ENCODE peak calls at places on chromosome 20, in eight cellular contexts. Z is sigmoid colon; P is CD8-positive, alpha-beta memory T cell; M is IMR-90; K is naive thymus-derived CD4-positive, alpha-beta T cell; C is heart left ventricle; R is CD4-positive, alpha-beta memory T cell; I is fibroblast of lung. L is an unnamed sample. For H3K9me3 and H3K27me3, the result is how much of the 10 kb centered on the place peaks cover.

GRCh38 chr20:41669708-41670263 is 51.6 kb upstream of the CHD6 start:
- DNase-seq in Z (no peak), K (no peak), R (no peak), M (no peak), I (no peak), P (no peak), C (no peak), L (peak)

GRCh38 chr20:47720636-47721427 is 64.4 kb downstream of the SULF2 start:
- DNase-seq in I (peak), M (peak), C (no peak), Z (no peak), K (no peak), P (no peak), R (no peak), L (peak)

GRCh38 chr20:33709905-33710541 is 10.1 kb downstream of the PXMP4 start:
- DNase-seq in C (no peak), M (no peak), K (no peak), P (no peak), Z (no peak), I (no peak), R (no peak), L (no peak)

GRCh38 chr20:21554985-21555384 is 41.1 kb upstream of the NKX2-2 start:
- DNase-seq in I (no peak), K (no peak), Z (no peak), C (no peak), P (no peak), R (no peak), M (no peak), L (no peak)

GRCh38 chr20:38680492-38681118 is 43.7 kb upstream of the SLC32A1 start:
- DNase-seq in I (peak), R (no peak), P (no peak), M (peak), Z (no peak), K (no peak), C (no peak), L (no peak)

GRCh38 chr20:48295445-48295903 is 510.2 kb upstream of the SULF2 start:
- DNase-seq in Z (no peak), R (no peak), I (peak), M (peak), C (no peak), P (no peak), K (no peak), L (peak)

GRCh38 chr20:15656124-15656523 is 917.1 kb downstream of the KIF16B start:
- DNase-seq in I (no peak), P (no peak), M (peak), C (no peak), R (no peak), K (no peak), Z (no peak), L (no peak)

GRCh38 chr20:41003143-41003932 is 25.3 kb upstream of the TOP1 start:
- DNase-seq in C (peak), K (peak), R (peak), M (peak), Z (peak), I (peak), P (peak), L (peak)

GRCh38 chr20:8718214-8718613 is 350.7 kb upstream of the PLCB4 start:
- DNase-seq in P (no peak), K (no peak), I (no peak), C (peak), R (no peak), M (no peak), Z (peak), L (no peak)

GRCh38 chr20:2242678-2243077 is 53.1 kb upstream of the TGM3 start:
- DNase-seq in C (no peak), M (no peak), Z (no peak), P (no peak), I (no peak), K (no peak), R (no peak), L (no peak)

GRCh38 chr20:36238153-36238552 is 1.9 kb downstream of the AAR2 start:
- DNase-seq in P (no peak), I (no peak), K (no peak), C (no peak), R (no peak), Z (no peak), M (no peak), L (no peak)

GRCh38 chr20:47610247-47610944 is 108.7 kb downstream of the NCOA3 start:
- DNase-seq in R (peak), I (peak), P (peak), C (peak), M (peak), Z (peak), K (peak), L (peak)

GRCh38 chr20:41072099-41072798 is 43.6 kb downstream of the TOP1 start:
- DNase-seq in K (no peak), Z (no peak), I (peak), R (no peak), P (no peak), C (peak), M (peak), L (peak)

GRCh38 chr20:13554076-13554475 is 84.7 kb downstream of the TASP1 start:
- DNase-seq in K (no peak), C (no peak), R (no peak), M (no peak), P (no peak), I (peak), Z (no peak), L (peak)

GRCh38 chr20:1381753-1382591 is 10.9 kb downstream of the FKBP1A start:
- DNase-seq in K (no peak), M (peak), Z (no peak), I (peak), C (no peak), P (no peak), R (no peak), L (no peak)

GRCh38 chr20:49384437-49385434 is 97.7 kb downstream of the KCNB1 start:
- DNase-seq in M (peak), I (peak), R (peak), K (peak), P (peak), C (peak), Z (peak), L (peak)

GRCh38 chr20:49575551-49576060 is 7.7 kb upstream of the PTGIS start:
- DNase-seq in I (peak), M (no peak), C (peak), P (no peak), Z (peak), R (no peak), K (no peak), L (no peak)

GRCh38 chr20:2751868-2752630 is 48.4 kb downstream of the CPXM1 start:
- DNase-seq in I (no peak), K (peak), Z (peak), P (peak), C (no peak), M (no peak), R (no peak), L (no peak)

GRCh38 chr20:11912013-11912663 is 5.6 kb upstream of the BTBD3 start:
- DNase-seq in I (no peak), M (no peak), P (no peak), R (no peak), K (no peak), Z (no peak), C (no peak), L (no peak)

GRCh38 chr20:47576516-47577033 is 74.9 kb downstream of the NCOA3 start:
- DNase-seq in C (peak), R (no peak), K (no peak), I (peak), Z (peak), M (peak), P (no peak), L (peak)

GRCh38 chr20:60694763-60695162 is 557.3 kb upstream of the CDH4 start:
- DNase-seq in C (no peak), I (peak), P (no peak), R (no peak), Z (no peak), M (peak), K (no peak), L (no peak)

GRCh38 chr20:46583411-46584214 is 33.2 kb upstream of the OCSTAMP start:
- DNase-seq in P (no peak), Z (peak), R (no peak), I (no peak), C (no peak), K (no peak), M (no peak), L (no peak)

GRCh38 chr20:50140339-50140859 is 13.1 kb downstream of the PEDS1 start:
- DNase-seq in Z (no peak), I (no peak), R (no peak), K (no peak), P (no peak), C (no peak), M (no peak), L (no peak)

GRCh38 chr20:3222635-3223600 is 13.6 kb downstream of the ITPA start:
- DNase-seq in Z (no peak), K (no peak), I (no peak), P (no peak), M (no peak), R (no peak), C (peak), L (no peak)

GRCh38 chr20:9912858-9913434 is 74.1 kb upstream of the PAK5 start:
- DNase-seq in P (no peak), Z (no peak), I (peak), C (peak), K (peak), R (no peak), M (peak), L (peak)

GRCh38 chr20:10536531-10536930 is 101.4 kb downstream of the SLX4IP start:
- DNase-seq in C (no peak), P (no peak), K (no peak), I (peak), Z (no peak), R (no peak), M (peak), L (no peak)

GRCh38 chr20:8780926-8781325 is 288.0 kb upstream of the PLCB4 start:
- DNase-seq in P (no peak), K (no peak), R (no peak), M (no peak), Z (no peak), C (no peak), I (no peak), L (no peak)

GRCh38 chr20:19783966-19784401 is 25.9 kb downstream of the RIN2 start:
- DNase-seq in C (peak), R (no peak), I (peak), M (peak), Z (peak), K (no peak), P (no peak), L (no peak)

GRCh38 chr20:3904224-3904623 is 15.0 kb downstream of the PANK2 start:
- DNase-seq in P (no peak), Z (no peak), C (no peak), K (no peak), I (no peak), R (no peak), M (no peak), L (no peak)

GRCh38 chr20:9043364-9043763 is 25.5 kb upstream of the PLCB4 start:
- DNase-seq in C (no peak), R (no peak), Z (no peak), P (no peak), M (no peak), I (no peak), K (no peak), L (no peak)

GRCh38 chr20:36097331-36097730 is 57.2 kb upstream of the EPB41L1 start:
- DNase-seq in C (no peak), Z (no peak), R (no peak), M (peak), P (no peak), K (no peak), I (peak), L (peak)

GRCh38 chr20:34713194-34713943 is 9.2 kb downstream of the TP53INP2 start:
- DNase-seq in C (peak), Z (no peak), I (peak), R (peak), K (no peak), M (peak), P (no peak), L (peak)

GRCh38 chr20:31685853-31686641 is 36.6 kb downstream of the BCL2L1 start:
- DNase-seq in K (no peak), I (no peak), M (no peak), Z (no peak), P (no peak), C (no peak), R (no peak), L (no peak)

GRCh38 chr20:39784693-39785092 is 822.5 kb downstream of the DHX35 start:
- DNase-seq in K (no peak), P (no peak), Z (no peak), I (no peak), C (no peak), M (no peak), R (no peak), L (no peak)

GRCh38 chr20:21702553-21703467 is 2.7 kb upstream of the PAX1 start:
- DNase-seq in Z (peak), R (no peak), P (no peak), C (no peak), I (peak), K (no peak), M (peak), L (peak)

GRCh38 chr20:49561256-49561655 is 6.7 kb downstream of the PTGIS start:
- DNase-seq in R (no peak), P (no peak), M (no peak), C (no peak), K (no peak), Z (peak), I (no peak), L (no peak)

GRCh38 chr20:19726126-19726525 is 31.9 kb upstream of the RIN2 start:
- DNase-seq in Z (no peak), M (peak), P (no peak), R (no peak), C (no peak), I (peak), K (no peak), L (no peak)

GRCh38 chr20:50395914-50396488 is 114.2 kb upstream of the PTPN1 start:
- DNase-seq in M (no peak), P (no peak), R (no peak), C (no peak), K (no peak), Z (no peak), I (no peak), L (no peak)

GRCh38 chr20:35953411-35954199 is 697 bp downstream of the SCAND1 start:
- DNase-seq in R (peak), M (peak), P (peak), Z (peak), C (peak), K (peak), I (peak), L (peak)

DNA sequence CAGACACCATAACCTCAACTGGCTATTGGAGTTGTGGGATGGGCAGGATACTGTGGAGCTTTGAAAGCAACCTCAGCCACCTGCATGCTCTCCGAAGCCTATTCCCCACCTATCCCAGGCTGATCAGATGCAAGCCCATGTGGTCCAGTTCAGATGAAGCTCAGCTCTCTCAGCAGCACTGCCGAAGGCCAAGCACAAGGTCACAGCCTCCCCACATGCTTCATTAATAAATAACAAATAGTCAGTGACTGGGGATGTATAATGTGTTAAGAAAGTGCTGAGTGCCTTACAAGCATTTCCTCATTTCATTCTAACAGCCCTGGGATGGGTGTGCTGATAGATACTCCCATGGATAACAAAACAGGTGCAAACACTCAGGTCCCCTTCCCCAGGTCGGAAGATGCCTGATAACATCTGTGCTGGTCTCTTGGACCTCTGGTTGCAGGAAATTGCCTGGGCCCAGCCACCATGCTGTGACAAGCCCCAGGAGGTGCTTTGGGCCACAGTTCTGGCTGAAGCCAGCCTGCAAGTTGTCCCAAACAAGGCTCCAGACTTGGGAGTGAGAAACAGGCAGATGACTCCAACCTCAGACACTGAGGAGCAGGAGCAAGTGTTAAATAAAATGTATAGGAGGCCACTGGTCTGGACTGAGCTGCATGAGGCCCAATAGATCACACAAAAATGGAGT is 3.7 kb downstream of the ACSS1 start:
- DNase-seq in K (no peak), R (no peak), C (peak), Z (peak), M (no peak), P (no peak), I (no peak), L (no peak)
- H3K4me3 ChIP-seq in K (no peak), R (no peak), C (no peak), Z (no peak), M (no peak), P (no peak), I (no peak), L (no peak)

GRCh38 chr20:24977797-24978196 is 14.8 kb downstream of the APMAP start:
- DNase-seq in P (no peak), M (no peak), I (no peak), R (no peak), K (no peak), C (no peak), Z (peak), L (no peak)
- H3K9me3 ChIP-seq in P (under half), M (under half), I (under half), R (under half), K (under half), C (under half), Z (under half), L (under half)

GRCh38 chr20:63173552-63174191 is 42.3 kb downstream of the YTHDF1 start:
- DNase-seq in P (no peak), M (no peak), I (no peak), C (no peak), Z (no peak), R (no peak), K (no peak), L (no peak)

GRCh38 chr20:63172726-63173125 is 43.2 kb downstream of the YTHDF1 start:
- DNase-seq in M (no peak), R (no peak), C (no peak), K (no peak), P (no peak), I (no peak), Z (no peak), L (no peak)

GRCh38 chr20:63169731-63170130 is 46.2 kb downstream of the YTHDF1 start:
- DNase-seq in C (no peak), K (no peak), R (peak), Z (no peak), P (no peak), M (no peak), I (no peak), L (no peak)

GRCh38 chr20:63174309-63175030 is 41.5 kb downstream of the YTHDF1 start:
- DNase-seq in P (no peak), R (no peak), I (no peak), Z (no peak), M (no peak), C (no peak), K (no peak), L (no peak)

GRCh38 chr20:63171991-63172390 is 43.9 kb downstream of the YTHDF1 start:
- DNase-seq in C (no peak), P (no peak), Z (no peak), I (no peak), M (no peak), K (no peak), R (no peak), L (no peak)
- H3K27me3 ChIP-seq in C (under half), P (under half), Z (under half), I (under half), M (half or more), K (under half), R (under half), L (half or more)

GRCh38 chr20:43686820-43687219 is 19.9 kb downstream of the MYBL2 start:
- DNase-seq in I (no peak), R (no peak), Z (no peak), C (no peak), M (no peak), K (no peak), P (no peak), L (no peak)
- H3K4me3 ChIP-seq in I (no peak), R (no peak), Z (no peak), C (no peak), M (no peak), K (no peak), P (no peak), L (no peak)

GRCh38 chr20:53822534-53822933 is 228.9 kb upstream of the ZNF217 start:
- DNase-seq in Z (no peak), M (no peak), C (no peak), I (no peak), K (no peak), P (no peak), R (no peak), L (no peak)

GRCh38 chr20:53816872-53817398 is 223.3 kb upstream of the ZNF217 start:
- DNase-seq in P (no peak), C (no peak), I (no peak), Z (no peak), K (no peak), R (no peak), M (no peak), L (no peak)

GRCh38 chr20:53819973-53820451 is 226.4 kb upstream of the ZNF217 start:
- DNase-seq in Z (no peak), I (no peak), C (no peak), R (no peak), P (no peak), K (no peak), M (no peak), L (no peak)

GRCh38 chr20:53815509-53815908 is 221.9 kb upstream of the ZNF217 start:
- DNase-seq in R (no peak), C (no peak), P (no peak), I (no peak), Z (no peak), K (no peak), M (no peak), L (no peak)

DNA sequence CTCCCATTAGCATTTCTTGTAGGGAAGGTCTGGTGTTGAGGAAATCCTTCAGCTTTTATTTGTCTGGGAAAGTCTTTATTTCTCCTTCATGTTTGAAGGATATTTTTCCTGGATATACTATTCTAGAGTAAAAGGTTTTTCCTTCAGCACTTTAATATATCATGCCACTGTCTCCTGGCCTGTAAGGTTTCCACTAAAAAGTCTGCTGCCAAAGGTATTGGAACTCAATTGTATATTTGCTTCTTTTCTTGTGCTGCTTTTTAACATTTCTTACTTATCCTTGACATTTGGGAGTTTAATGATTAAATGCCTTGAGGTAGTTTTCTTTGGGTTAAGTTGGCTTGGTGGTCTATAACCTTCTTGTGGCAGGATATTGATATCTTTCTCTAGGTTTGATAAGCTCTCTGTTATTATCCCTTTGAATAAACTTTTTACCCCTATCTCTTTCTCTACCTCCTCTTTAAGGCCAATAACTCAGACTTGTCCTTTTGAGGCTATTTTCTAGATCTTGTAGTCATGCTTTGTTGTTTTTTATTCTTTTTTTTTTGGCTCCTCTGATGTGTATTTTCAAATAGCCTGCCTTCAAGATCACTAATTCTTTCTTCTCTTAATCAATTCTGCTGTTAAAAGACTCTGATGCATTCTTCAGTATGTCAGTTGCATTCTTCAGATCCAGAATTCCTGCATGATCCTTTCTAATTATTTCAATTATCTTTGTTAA is 225.0 kb upstream of the ZNF217 start:
- DNase-seq in P (no peak), Z (no peak), M (no peak), R (no peak), I (no peak), K (no peak), C (no peak), L (no peak)
- H3K9me3 ChIP-seq in P (under half), Z (under half), M (under half), R (under half), I (under half), K (under half), C (under half), L (under half)

GRCh38 chr20:62611794-62612193 is 30.5 kb upstream of the SLCO4A1 start:
- DNase-seq in M (no peak), I (no peak), R (no peak), Z (no peak), P (no peak), C (no peak), K (no peak), L (no peak)
- H3K27me3 ChIP-seq in M (half or more), I (under half), R (under half), Z (under half), P (under half), C (under half), K (under half), L (under half)